ENCODE peak calls at places on chromosomes 2 and 18, in five cellular contexts. J is endothelial cell of umbilical vein, R is suprapubic skin, L is stomach, C is prostate gland. G is an unnamed sample.

GRCh38 chr2:70926042-70926441 is 9.7 kb upstream of the ATP6V1B1 start:
- DNase-seq in J (no peak), R (no peak), L (no peak), C (no peak), G (no peak)

GRCh38 chr2:183630964-183631363 is 506.7 kb downstream of the NUP35 start:
- DNase-seq in J (no peak), R (no peak), L (no peak), C (no peak), G (no peak)

GRCh38 chr2:122070241-122070731 is 314.8 kb downstream of the TSN start:
- DNase-seq in J (no peak), R (no peak), L (no peak), C (no peak), G (no peak)

GRCh38 chr18:23259701-23260661 is 124.7 kb downstream of the CABLES1 start:
- DNase-seq in J (peak), R (no peak), L (peak), C (peak), G (peak)

GRCh38 chr2:65240657-65241056 is 13.0 kb downstream of the ACTR2 start:
- DNase-seq in J (no peak), R (no peak), L (no peak), C (no peak), G (no peak)

GRCh38 chr2:233828546-233829192 is 25.7 kb downstream of the HJURP start:
- DNase-seq in J (no peak), R (peak), L (peak), C (no peak), G (peak)

GRCh38 chr2:88903744-88904353 is 212.4 kb downstream of the RPIA start:
- DNase-seq in J (peak), R (no peak), L (no peak), C (no peak), G (no peak)

GRCh38 chr2:204967199-204967995 is 422.1 kb downstream of the PARD3B start:
- DNase-seq in J (peak), R (no peak), L (no peak), C (no peak), G (no peak)

GRCh38 chr2:209458018-209458979 is 34.5 kb downstream of the MAP2 start:
- DNase-seq in J (no peak), R (no peak), L (no peak), C (no peak), G (no peak)

GRCh38 chr2:225041871-225042799 is at the start of gene DOCK10:
- DNase-seq in J (peak), R (no peak), L (peak), C (no peak), G (peak)

GRCh38 chr2:11554430-11554764 is 20.6 kb downstream of the GREB1 start:
- DNase-seq in J (no peak), R (no peak), L (no peak), C (no peak), G (no peak)
- H3K4me3 ChIP-seq in J (no peak), R (no peak), L (no peak), C (no peak), G (no peak)

GRCh38 chr2:119440501-119440870 is 8.8 kb downstream of the TMEM37 start:
- DNase-seq in J (no peak), R (no peak), L (no peak), C (no peak), G (no peak)

GRCh38 chr2:119441376-119442231 is 9.9 kb downstream of the TMEM37 start:
- DNase-seq in J (no peak), R (no peak), L (no peak), C (no peak), G (no peak)

GRCh38 chr2:119439574-119440500 is 8.2 kb downstream of the TMEM37 start:
- DNase-seq in J (no peak), R (no peak), L (peak), C (no peak), G (no peak)

GRCh38 chr2:119442850-119443249 is 11.2 kb downstream of the TMEM37 start:
- DNase-seq in J (no peak), R (peak), L (no peak), C (no peak), G (no peak)

DNA sequence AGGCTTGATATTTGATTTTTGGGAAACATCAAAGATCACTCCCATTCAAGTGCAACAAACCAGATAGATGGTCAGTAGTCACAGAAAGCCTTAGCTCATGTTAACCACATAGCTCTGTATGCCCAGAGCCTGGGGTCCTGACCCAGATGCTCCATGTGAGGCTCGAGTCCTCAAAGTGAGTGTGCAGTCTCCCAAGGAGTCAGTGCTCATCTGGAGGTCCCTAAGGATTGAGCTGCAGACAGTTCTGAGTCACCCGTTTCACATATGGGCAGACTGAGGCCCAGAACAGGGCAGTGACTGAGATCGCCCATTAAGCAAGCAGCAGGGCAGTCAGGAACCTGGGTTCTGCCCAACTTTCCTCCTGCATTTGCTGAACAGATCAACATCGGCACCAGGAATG is 9.2 kb downstream of the TMEM37 start:
- DNase-seq in J (no peak), R (no peak), L (no peak), C (no peak), G (no peak)
- TF ChIP-seq POLR2AphosphoS5 in J (no peak), R (no peak), L (no peak), C (no peak), G (no peak)

GRCh38 chr2:169072163-169072925 is 3.0 kb downstream of the DHRS9 start:
- DNase-seq in J (peak), R (no peak), L (no peak), C (no peak), G (no peak)
- TF ChIP-seq POLR2A in J (no peak), R (no peak), L (no peak), C (no peak), G (no peak)

DNA sequence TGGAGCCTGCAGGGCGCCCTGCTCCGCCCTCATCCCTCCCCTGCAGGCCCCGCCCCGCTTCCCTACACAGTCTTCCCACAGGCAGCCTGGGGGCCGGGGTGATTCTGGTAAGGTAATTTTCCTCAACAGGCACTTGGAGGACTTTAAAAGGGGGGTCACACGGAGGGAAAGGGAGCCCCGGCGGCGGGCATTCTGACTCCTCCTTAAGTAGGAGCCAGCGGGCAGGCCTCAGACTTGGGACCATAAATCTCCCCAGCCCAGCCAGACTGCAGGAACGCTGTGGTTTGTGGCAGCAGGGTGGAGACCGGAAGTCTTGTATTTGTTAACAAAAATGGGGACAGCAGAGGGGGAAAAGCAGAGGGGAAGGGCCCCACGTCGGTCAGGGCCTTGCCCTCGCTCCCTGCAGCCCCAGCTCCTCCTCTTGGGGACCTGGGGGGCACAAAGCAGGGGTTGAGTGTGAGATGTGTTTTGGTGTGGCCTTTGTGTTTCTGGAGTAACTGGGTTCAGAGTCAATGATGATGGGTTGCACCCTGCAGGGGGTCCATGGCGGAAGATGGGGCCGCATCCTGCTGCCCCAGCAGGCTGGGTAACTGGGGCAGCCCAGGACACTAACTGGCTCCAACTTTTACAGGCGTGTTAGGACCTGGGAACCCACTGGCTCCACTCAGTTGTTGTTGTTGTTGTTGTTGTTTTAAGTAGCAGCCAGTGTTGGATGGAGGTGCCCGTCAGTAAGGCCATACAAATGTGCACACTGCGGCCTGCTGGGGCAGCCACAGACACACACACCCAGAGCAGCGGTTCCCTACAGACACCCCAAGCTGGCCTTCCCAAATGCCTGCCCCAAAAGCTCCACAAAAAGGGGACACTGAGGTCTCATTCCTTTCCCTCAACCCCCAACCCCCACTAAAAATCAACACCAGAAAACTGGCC is 27.7 kb downstream of the SMAD7 start:
- DNase-seq in J (peak), R (peak), L (peak), C (peak), G (peak)
- H3K4me3 ChIP-seq in J (no peak), R (peak), L (peak), C (peak), G (peak)

GRCh38 chr2:27378096-27378808 is 2.3 kb downstream of the ZNF513 start:
- DNase-seq in J (no peak), R (no peak), L (no peak), C (no peak), G (peak)
- TF ChIP-seq POLR2AphosphoS5 in J (peak), R (no peak), L (no peak), C (no peak), G (peak)

DNA sequence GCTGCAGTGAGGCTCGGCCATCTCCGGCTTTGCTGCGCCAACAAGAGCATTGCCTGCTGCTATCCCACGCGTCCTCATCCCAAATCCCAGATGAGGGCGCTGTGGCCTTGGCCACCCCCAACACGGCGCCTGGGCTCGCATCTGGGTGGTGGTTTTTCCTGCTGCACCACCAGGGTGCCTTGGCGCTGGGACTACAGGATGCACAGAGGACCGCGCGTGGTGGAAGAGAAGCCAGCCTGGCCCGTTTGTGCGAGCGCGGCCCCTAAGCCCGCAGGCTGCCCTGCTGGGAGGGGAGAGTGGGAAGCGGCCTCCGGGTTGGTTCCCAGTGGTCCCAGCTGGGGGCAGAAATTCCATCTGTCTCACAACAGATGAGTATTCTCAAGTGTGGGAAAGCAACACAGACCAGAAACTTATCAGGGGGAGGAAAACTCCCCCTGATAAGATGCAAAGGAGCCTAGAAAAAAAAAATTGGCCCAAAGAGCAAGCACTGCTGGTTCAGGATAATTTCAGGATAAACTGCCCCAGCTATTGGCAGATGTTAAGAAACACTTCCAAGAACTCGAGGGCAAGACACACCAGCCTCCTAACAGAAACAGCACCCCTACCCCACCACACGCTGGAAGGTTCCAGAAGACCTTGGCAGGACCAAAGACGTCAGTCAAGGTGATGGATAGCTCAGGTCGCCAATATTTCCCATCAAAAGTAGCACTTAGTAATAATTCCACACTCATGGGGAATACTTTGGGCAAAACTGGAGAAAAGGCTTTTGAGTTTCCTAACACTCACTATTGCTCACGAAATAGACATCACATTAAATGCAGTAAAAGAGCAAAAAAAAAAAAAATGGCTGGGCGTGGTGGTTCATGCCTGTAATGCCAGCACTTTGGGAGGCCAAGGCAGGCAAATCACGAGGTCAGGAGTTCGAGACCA is 152.1 kb downstream of the PXDN start:
- DNase-seq in J (peak), R (no peak), L (no peak), C (peak), G (peak)
- TF ChIP-seq POLR2A in J (no peak), R (no peak), L (no peak), C (no peak), G (no peak)

GRCh38 chr2:62197609-62198236 is 1.8 kb downstream of the B3GNT2 start:
- DNase-seq in J (peak), R (peak), L (peak), C (peak), G (peak)

GRCh38 chr2:62196278-62196901 is 475 bp downstream of the B3GNT2 start:
- DNase-seq in J (no peak), R (peak), L (peak), C (peak), G (peak)

GRCh38 chr2:62197017-62197586 is 1.2 kb downstream of the B3GNT2 start:
- DNase-seq in J (peak), R (no peak), L (no peak), C (no peak), G (peak)

GRCh38 chr2:62199392-62200125 is 3.6 kb downstream of the B3GNT2 start:
- DNase-seq in J (no peak), R (no peak), L (no peak), C (no peak), G (no peak)

DNA sequence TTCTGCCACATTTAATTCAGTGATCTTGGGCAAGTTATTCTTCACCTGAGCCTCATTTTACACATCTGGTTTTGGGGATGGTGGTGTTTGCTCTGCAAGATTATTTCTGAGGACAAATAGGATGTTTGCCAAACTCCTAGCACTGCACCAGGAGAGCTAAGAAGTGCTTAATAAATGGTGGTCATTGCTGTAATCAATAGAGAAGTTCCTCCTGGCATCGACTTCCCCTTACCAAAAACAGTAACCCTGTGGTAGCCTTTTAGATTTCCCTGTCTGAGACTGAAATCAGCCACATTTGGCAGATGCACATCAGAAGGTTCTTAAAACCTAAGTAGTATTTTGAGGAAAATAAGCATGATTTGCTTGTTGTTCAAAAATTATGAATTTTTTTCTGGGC is 2.3 kb downstream of the B3GNT2 start:
- DNase-seq in J (no peak), R (no peak), L (no peak), C (no peak), G (no peak)
- H3K4me3 ChIP-seq in J (no peak), R (peak), L (peak), C (peak), G (peak)

G was measured in spleen.